ENCODE peak calls at places on chromosome 20, in six cellular contexts. L, N, M, S, O and P are unnamed samples.

GRCh38 chr20:45779011-45779915 is 12.4 kb downstream of the WFDC3 start:
- DNase-seq in L (peak), N (no peak), M (peak), S (peak), O (peak), P (no peak)

GRCh38 chr20:57653546-57653900 is 33.3 kb upstream of the ZBP1 start:
- DNase-seq in L (peak), N (peak), M (peak), S (no peak), O (peak), P (peak)

GRCh38 chr20:63439866-63440265 is 32.6 kb downstream of the KCNQ2 start:
- DNase-seq in L (no peak), N (no peak), M (no peak), S (no peak), O (no peak), P (no peak)

GRCh38 chr20:57680131-57680716 is 29.6 kb downstream of the PMEPA1 start:
- DNase-seq in L (no peak), N (peak), M (no peak), S (no peak), O (no peak), P (peak)

GRCh38 chr20:47349365-47350180 is 6.9 kb downstream of the ZMYND8 start:
- DNase-seq in L (no peak), N (no peak), M (no peak), S (peak), O (no peak), P (no peak)

GRCh38 chr20:17403496-17403895 is 127.7 kb downstream of the BFSP1 start:
- DNase-seq in L (no peak), N (no peak), M (no peak), S (no peak), O (no peak), P (no peak)

GRCh38 chr20:10707791-10708190 is 34.0 kb upstream of the JAG1 start:
- DNase-seq in L (no peak), N (no peak), M (no peak), S (no peak), O (no peak), P (no peak)

GRCh38 chr20:32314768-32315167 is 37.3 kb downstream of the KIF3B start:
- DNase-seq in L (no peak), N (no peak), M (no peak), S (no peak), O (no peak), P (no peak)

GRCh38 chr20:44597930-44598329 is 15.6 kb downstream of the PKIG start:
- DNase-seq in L (no peak), N (no peak), M (no peak), S (peak), O (no peak), P (no peak)

GRCh38 chr20:34538671-34539123 is 19.8 kb upstream of the MAP1LC3A start:
- DNase-seq in L (peak), N (peak), M (no peak), S (no peak), O (peak), P (peak)

GRCh38 chr20:34537651-34538050 is 20.9 kb upstream of the MAP1LC3A start:
- DNase-seq in L (no peak), N (no peak), M (no peak), S (no peak), O (peak), P (no peak)

GRCh38 chr20:34534391-34535165 is 18.4 kb downstream of the DYNLRB1 start:
- DNase-seq in L (no peak), N (no peak), M (no peak), S (no peak), O (peak), P (no peak)

GRCh38 chr20:34535301-34535840 is 19.1 kb downstream of the DYNLRB1 start:
- DNase-seq in L (no peak), N (no peak), M (no peak), S (no peak), O (peak), P (no peak)

GRCh38 chr20:34536798-34537394 is 20.7 kb downstream of the DYNLRB1 start:
- DNase-seq in L (peak), N (no peak), M (no peak), S (no peak), O (peak), P (no peak)
- TF ChIP-seq CTCF in L (peak), N (peak), M (peak), S (peak), O (peak), P (peak)

DNA sequence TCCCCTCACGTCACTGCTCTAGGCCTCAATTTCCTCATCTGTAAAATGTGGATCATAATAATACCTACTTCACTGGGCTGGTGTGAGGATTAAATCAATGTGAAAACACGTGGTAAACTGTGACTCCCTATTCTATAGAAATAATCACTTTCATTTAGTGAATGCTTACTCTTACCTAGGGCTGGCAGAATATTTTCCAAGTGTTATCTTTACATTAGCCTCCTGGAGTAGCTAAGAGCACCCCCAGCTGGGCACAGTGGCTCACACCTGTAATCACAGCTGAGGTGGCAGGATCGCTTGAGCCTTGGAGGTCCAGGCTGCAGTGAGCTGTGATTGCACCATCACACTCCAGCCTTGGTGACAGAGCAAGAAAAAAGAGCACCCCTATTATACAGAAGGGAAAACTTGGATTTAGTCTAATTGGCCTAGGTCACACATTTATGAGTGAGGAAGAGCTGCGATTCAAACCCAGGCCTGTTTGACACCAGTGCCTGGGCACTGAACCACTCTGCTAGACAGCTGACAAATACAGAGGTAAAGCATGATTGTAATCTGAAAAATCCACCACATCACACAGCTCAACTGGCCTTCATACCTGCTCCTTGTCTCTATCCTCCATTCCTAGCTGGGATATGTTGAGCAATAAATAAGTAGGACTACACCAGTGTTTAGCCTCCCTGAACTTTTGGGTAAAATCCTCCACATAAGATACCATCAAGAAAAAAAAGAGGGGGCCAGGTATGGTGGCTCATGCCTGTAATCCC is 1.4 kb upstream of the SNTA1 start:
- DNase-seq in L (no peak), N (no peak), M (no peak), S (no peak), O (peak), P (no peak)
- TF ChIP-seq CTCF in L (peak), N (peak), M (no peak), S (peak), O (no peak), P (peak)

GRCh38 chr20:14538433-14538832 is 201.0 kb upstream of the FLRT3 start:
- DNase-seq in L (no peak), N (peak), M (no peak), S (no peak), O (no peak), P (peak)

GRCh38 chr20:14544688-14545087 is 207.3 kb upstream of the FLRT3 start:
- DNase-seq in L (no peak), N (no peak), M (no peak), S (no peak), O (no peak), P (no peak)

DNA sequence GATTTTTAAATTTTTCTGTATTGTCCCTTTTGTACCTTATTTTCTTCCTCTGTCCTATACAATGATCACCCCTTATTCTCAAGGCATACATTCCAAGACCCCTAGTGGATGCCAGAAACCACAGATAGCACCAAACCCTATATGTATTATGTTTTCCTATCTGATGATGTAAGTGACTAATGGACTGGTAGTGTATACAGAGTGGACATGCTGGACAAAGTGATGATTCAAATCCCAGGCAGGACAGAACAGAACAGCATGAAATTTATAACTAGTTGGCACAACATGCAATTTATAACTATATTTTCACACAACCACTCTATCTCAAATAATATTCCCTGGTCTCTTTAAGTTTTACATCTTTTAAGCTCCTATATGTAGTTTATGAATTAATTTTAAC is 205.6 kb upstream of the FLRT3 start:
- DNase-seq in L (no peak), N (no peak), M (no peak), S (no peak), O (no peak), P (no peak)
- TF ChIP-seq CTCF in L (no peak), N (no peak), M (no peak), S (no peak), O (no peak), P (no peak)

GRCh38 chr20:435558-435957 is 26.8 kb downstream of the TBC1D20 start:
- DNase-seq in L (no peak), N (no peak), M (no peak), S (no peak), O (no peak), P (no peak)

GRCh38 chr20:434661-435419 is 26.7 kb downstream of the RBCK1 start:
- DNase-seq in L (no peak), N (no peak), M (no peak), S (no peak), O (no peak), P (peak)

GRCh38 chr20:437787-438486 is 24.4 kb downstream of the TBC1D20 start:
- DNase-seq in L (no peak), N (no peak), M (no peak), S (no peak), O (no peak), P (no peak)

GRCh38 chr20:434221-434620 is 26.1 kb downstream of the RBCK1 start:
- DNase-seq in L (no peak), N (no peak), M (no peak), S (no peak), O (no peak), P (peak)

GRCh38 chr20:436476-436875 is 25.9 kb downstream of the TBC1D20 start:
- DNase-seq in L (no peak), N (no peak), M (no peak), S (no peak), O (no peak), P (no peak)
- TF ChIP-seq CTCF in L (no peak), N (no peak), M (no peak), S (no peak), O (no peak), P (no peak)

GRCh38 chr20:36469973-36470372 is 71.3 kb upstream of the MYL9 start:
- DNase-seq in L (no peak), N (no peak), M (no peak), S (no peak), O (no peak), P (no peak)

GRCh38 chr20:36467076-36467999 is 74.0 kb upstream of the MYL9 start:
- DNase-seq in L (peak), N (peak), M (no peak), S (peak), O (peak), P (peak)

GRCh38 chr20:36466089-36466488 is 75.2 kb upstream of the MYL9 start:
- DNase-seq in L (no peak), N (no peak), M (no peak), S (no peak), O (no peak), P (no peak)

GRCh38 chr20:36470482-36471062 is 70.7 kb upstream of the MYL9 start:
- DNase-seq in L (no peak), N (no peak), M (no peak), S (no peak), O (no peak), P (no peak)

GRCh38 chr20:36468149-36469000 is 72.9 kb upstream of the MYL9 start:
- DNase-seq in L (no peak), N (no peak), M (no peak), S (peak), O (no peak), P (no peak)
- TF ChIP-seq CTCF in L (no peak), N (no peak), M (no peak), S (no peak), O (no peak), P (no peak)

GRCh38 chr20:50541606-50542041 is 31.4 kb downstream of the PTPN1 start:
- DNase-seq in L (no peak), N (no peak), M (no peak), S (no peak), O (no peak), P (no peak)

GRCh38 chr20:50540620-50541605 is 30.7 kb downstream of the PTPN1 start:
- DNase-seq in L (no peak), N (no peak), M (no peak), S (peak), O (no peak), P (no peak)

GRCh38 chr20:50546729-50547314 is 36.6 kb downstream of the PTPN1 start:
- DNase-seq in L (no peak), N (peak), M (no peak), S (no peak), O (no peak), P (peak)

GRCh38 chr20:50545123-50545522 is 34.9 kb downstream of the PTPN1 start:
- DNase-seq in L (no peak), N (no peak), M (no peak), S (peak), O (no peak), P (no peak)

DNA sequence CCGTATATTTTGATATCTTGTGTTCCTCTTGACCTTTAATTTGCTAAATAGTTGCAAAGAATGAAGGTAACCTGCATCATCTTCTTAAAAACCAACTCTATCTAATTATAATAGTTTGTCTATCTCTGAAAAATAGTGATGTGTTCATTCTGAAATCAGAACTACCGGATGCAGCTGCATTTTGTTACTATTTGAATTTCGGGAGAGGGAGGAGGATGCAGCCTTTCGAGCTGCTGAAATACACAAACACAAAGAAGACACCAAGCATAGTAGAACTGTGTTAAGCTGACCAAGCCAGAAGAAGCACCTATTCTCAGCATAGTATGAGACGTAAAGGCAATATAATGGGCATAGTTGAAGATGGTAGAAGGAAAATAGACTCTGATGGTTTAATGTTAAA is 33.1 kb downstream of the PTPN1 start:
- DNase-seq in L (no peak), N (no peak), M (no peak), S (no peak), O (no peak), P (no peak)
- TF ChIP-seq CTCF in L (no peak), N (no peak), M (no peak), S (no peak), O (no peak), P (no peak)

GRCh38 chr20:59948212-59948611 is 8.0 kb downstream of the FAM217B start:
- DNase-seq in L (no peak), N (no peak), M (no peak), S (no peak), O (no peak), P (no peak)

GRCh38 chr20:59945731-59946130 is 5.5 kb downstream of the FAM217B start:
- DNase-seq in L (no peak), N (no peak), M (no peak), S (no peak), O (no peak), P (no peak)

GRCh38 chr20:59945175-59945574 is 5.0 kb downstream of the FAM217B start:
- DNase-seq in L (no peak), N (no peak), M (no peak), S (no peak), O (no peak), P (no peak)

GRCh38 chr20:59949911-59950310 is 8.3 kb upstream of the CDH26 start:
- DNase-seq in L (no peak), N (no peak), M (no peak), S (no peak), O (no peak), P (no peak)

GRCh38 chr20:59948828-59949720 is 8.9 kb downstream of the FAM217B start:
- DNase-seq in L (no peak), N (no peak), M (no peak), S (peak), O (no peak), P (no peak)
- TF ChIP-seq CTCF in L (peak), N (peak), M (peak), S (peak), O (peak), P (peak)

GRCh38 chr20:37756234-37756633 is 62.4 kb downstream of the CTNNBL1 start:
- DNase-seq in L (no peak), N (no peak), M (no peak), S (no peak), O (no peak), P (no peak)

GRCh38 chr20:37759761-37760209 is 66.0 kb downstream of the CTNNBL1 start:
- DNase-seq in L (no peak), N (no peak), M (no peak), S (no peak), O (no peak), P (no peak)

GRCh38 chr20:37760322-37760721 is 66.5 kb downstream of the CTNNBL1 start:
- DNase-seq in L (no peak), N (no peak), M (no peak), S (no peak), O (no peak), P (no peak)

GRCh38 chr20:37757550-37757949 is 63.7 kb downstream of the CTNNBL1 start:
- DNase-seq in L (no peak), N (no peak), M (no peak), S (no peak), O (no peak), P (no peak)

DNA sequence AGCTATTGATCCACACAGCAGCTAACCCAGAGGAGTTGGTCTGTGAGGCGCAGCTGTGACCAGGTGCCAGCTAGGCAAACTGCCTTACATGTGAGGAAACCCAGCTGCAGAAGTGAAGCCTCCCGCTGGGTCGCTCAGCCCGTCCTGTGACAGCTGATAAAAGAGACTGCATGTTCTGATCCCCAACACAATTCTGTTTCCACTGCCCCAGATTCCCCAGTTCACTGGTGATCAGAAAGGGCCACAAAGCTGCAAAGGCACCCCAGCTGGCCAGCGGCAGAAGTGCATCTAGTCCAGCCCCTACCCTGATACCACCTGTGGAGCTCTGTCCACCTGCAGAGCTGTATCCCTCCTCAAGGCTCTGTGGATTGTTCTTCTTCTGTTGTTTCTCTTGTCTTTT is 64.5 kb downstream of the CTNNBL1 start:
- DNase-seq in L (no peak), N (no peak), M (no peak), S (no peak), O (no peak), P (no peak)
- TF ChIP-seq CTCF in L (no peak), N (no peak), M (no peak), S (peak), O (no peak), P (no peak)

GRCh38 chr20:25254571-25254970 is 6.7 kb downstream of the PYGB start:
- DNase-seq in L (no peak), N (no peak), M (no peak), S (no peak), O (no peak), P (no peak)

GRCh38 chr20:25257130-25257529 is 9.2 kb downstream of the PYGB start:
- DNase-seq in L (peak), N (no peak), M (no peak), S (no peak), O (no peak), P (no peak)

GRCh38 chr20:25253606-25254275 is 5.9 kb downstream of the PYGB start:
- DNase-seq in L (no peak), N (no peak), M (no peak), S (no peak), O (no peak), P (no peak)

GRCh38 chr20:25256226-25256859 is 8.5 kb downstream of the PYGB start:
- DNase-seq in L (peak), N (no peak), M (no peak), S (no peak), O (no peak), P (no peak)

DNA sequence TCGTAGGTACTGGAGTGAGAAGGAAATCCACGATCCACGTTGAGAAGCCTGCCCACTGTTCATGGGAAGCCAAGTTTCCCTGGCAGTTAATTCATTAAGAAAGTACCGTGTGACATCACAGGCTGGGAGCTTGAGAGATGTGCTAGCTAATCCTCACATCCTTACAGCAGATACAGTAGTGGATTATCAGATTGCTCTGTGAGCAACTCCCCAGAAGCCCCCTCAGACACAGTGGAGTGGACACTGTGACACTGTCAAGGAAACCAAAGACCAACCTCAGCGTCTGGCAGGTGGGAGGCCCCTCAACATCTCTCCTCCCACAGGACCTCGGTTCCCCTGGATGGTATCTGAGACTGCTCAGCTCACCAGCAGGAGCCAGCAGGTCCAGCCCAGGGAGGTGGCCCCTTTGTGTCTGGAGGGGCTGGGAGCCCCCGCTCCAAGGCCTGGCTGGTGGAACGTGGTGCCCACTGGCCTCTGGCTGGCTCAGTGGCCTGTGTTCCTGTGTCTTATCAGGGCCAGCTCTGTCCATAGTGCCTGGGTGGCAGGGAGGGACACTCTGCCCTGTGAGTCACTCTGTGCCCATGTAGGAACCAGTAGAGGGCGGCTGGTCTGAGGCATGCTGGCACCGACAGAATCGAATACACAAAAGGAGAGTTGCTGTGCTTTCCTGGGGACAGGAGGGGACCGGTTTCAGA is 7.2 kb downstream of the PYGB start:
- DNase-seq in L (peak), N (no peak), M (no peak), S (no peak), O (peak), P (no peak)
- TF ChIP-seq CTCF in L (no peak), N (no peak), M (no peak), S (no peak), O (no peak), P (no peak)